ENCODE peak calls at places on chromosome 19, in six cellular contexts. O is ovary, N is stomach, D is right atrium auricular region, L is left ventricle myocardium inferior, Z is MM.1S. C is an unnamed sample.

GRCh38 chr19:6135367-6135766 is at the start of gene ACSBG2:
- DNase-seq in O (no peak), N (no peak), D (no peak), L (no peak), Z (no peak), C (no peak)

GRCh38 chr19:19420570-19421301 is 15.3 kb downstream of the GATAD2A start:
- DNase-seq in O (no peak), N (no peak), D (no peak), L (no peak), Z (no peak), C (no peak)

GRCh38 chr19:34066007-34066656 is 106.2 kb upstream of the LSM14A start:
- DNase-seq in O (no peak), N (no peak), D (no peak), L (no peak), Z (no peak), C (no peak)

GRCh38 chr19:6776999-6777398 is 4.5 kb downstream of the VAV1 start:
- DNase-seq in O (no peak), N (no peak), D (no peak), L (no peak), Z (no peak), C (no peak)

GRCh38 chr19:35295792-35296462 is 4.0 kb downstream of the MAG start:
- DNase-seq in O (no peak), N (no peak), D (no peak), L (no peak), Z (peak), C (no peak)

GRCh38 chr19:9865732-9866627 is 30.9 kb downstream of the PIN1 start:
- DNase-seq in O (no peak), N (no peak), D (no peak), L (no peak), Z (peak), C (no peak)

GRCh38 chr19:1122972-1123363 is 19.2 kb downstream of the GPX4 start:
- DNase-seq in O (peak), N (peak), D (no peak), L (no peak), Z (no peak), C (no peak)

GRCh38 chr19:49978324-49978723 is 17.4 kb upstream of the SIGLEC11 start:
- DNase-seq in O (peak), N (no peak), D (no peak), L (no peak), Z (no peak), C (no peak)

GRCh38 chr19:2978467-2978767 is 1.1 kb downstream of the TLE6 start:
- DNase-seq in O (no peak), N (no peak), D (no peak), L (no peak), Z (no peak), C (no peak)

DNA sequence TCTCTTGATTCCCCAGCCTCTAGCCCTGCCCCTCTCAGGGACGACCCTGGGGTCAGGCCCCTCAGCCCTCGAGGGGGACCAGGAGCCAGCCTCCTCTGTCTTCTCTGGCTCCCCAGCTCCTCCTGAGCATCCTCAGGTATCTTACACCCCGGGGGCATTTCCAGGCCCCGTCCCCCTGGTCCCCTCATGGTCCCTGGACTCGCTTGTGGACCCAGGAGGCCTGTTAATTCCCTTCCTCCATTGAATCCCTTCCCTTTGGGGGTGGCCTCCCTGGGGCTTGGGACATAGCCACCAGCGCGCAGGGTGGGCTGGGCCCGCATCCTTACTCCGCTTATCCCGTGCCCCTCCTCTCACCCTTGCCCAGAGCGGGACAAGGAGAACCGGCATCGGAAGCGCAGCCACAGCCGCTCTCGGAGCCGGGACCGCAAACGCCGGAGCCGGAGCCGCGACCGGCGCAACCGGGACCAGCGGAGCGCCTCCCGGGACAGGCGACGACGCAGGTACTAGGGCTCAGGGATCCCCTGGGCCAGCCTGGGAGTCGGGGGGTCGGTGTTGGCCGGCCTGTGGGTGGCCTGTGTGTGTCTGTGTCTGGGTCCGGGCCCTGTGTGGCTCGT is 4.1 kb downstream of the U2AF2 start:
- DNase-seq in O (peak), N (no peak), D (no peak), L (no peak), Z (no peak), C (no peak)
- H3K4me3 ChIP-seq in O (no peak), N (peak), D (no peak), L (peak), Z (no peak), C (no peak)

GRCh38 chr19:18172331-18173053 is 1.1 kb upstream of the IFI30 start:
- DNase-seq in O (no peak), N (no peak), D (no peak), L (no peak), Z (no peak), C (no peak)

GRCh38 chr19:18173054-18173571 is 500 bp upstream of the IFI30 start:
- DNase-seq in O (peak), N (no peak), D (no peak), L (peak), Z (no peak), C (no peak)

GRCh38 chr19:18174983-18175382 is 1.4 kb downstream of the IFI30 start:
- DNase-seq in O (no peak), N (no peak), D (no peak), L (no peak), Z (no peak), C (no peak)

GRCh38 chr19:18171605-18172327 is 1.8 kb upstream of the IFI30 start:
- DNase-seq in O (no peak), N (no peak), D (no peak), L (no peak), Z (peak), C (no peak)

DNA sequence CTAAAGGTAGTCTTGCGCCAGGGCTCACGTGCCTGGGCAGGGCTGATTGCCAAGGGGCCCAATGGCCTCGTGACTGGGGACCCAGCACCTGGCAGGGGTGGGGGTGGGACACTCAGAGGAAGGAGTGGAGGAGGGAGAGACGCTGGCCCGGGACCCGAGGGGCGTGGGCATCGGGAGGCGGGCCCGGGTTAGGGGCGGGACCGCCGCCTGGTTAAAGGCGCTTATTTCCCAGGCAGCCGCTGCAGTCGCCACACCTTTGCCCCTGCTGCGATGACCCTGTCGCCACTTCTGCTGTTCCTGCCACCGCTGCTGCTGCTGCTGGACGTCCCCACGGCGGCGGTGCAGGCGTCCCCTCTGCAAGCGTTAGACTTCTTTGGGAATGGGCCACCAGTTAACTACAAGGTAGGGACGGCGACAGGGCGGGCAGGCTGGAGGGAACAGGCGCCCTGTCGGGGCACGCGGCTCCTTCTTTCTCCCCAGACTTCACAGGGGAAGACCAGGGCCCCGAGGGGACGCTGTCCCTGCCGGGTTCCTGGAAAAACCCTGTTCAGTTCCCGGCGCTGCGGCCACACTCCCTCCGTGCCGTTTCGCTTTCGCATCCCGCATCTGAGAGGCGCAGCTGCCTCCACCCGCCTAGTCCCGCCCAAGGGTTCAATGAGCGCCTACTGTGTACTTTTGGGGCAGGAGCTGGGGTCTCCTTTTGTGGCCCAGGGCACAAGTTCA is at the start of gene IFI30:
- DNase-seq in O (peak), N (peak), D (no peak), L (peak), Z (peak), C (no peak)
- TF ChIP-seq CTCF in O (no peak), N (no peak), D (no peak), L (no peak), Z (no peak), C (no peak)

GRCh38 chr19:11136400-11137101 is 19.0 kb downstream of the SPC24 start:
- DNase-seq in O (no peak), N (no peak), D (no peak), L (no peak), Z (no peak), C (no peak)
- H3K27ac ChIP-seq in O (peak), N (peak), D (peak), L (peak), Z (no peak), C (peak)

GRCh38 chr19:32613008-32613407 is 32.0 kb downstream of the PDCD5 start:
- DNase-seq in O (no peak), N (no peak), D (no peak), L (no peak), Z (no peak), C (no peak)
- H3K4me3 ChIP-seq in O (no peak), N (no peak), D (no peak), L (no peak), Z (no peak), C (no peak)

GRCh38 chr19:15231256-15231655 is 992 bp downstream of the EPHX3 start:
- DNase-seq in O (no peak), N (no peak), D (no peak), L (no peak), Z (no peak), C (no peak)

GRCh38 chr19:15223649-15224371 is 8.4 kb downstream of the EPHX3 start:
- DNase-seq in O (no peak), N (no peak), D (peak), L (no peak), Z (no peak), C (no peak)

GRCh38 chr19:15227261-15227660 is 5.0 kb downstream of the EPHX3 start:
- DNase-seq in O (no peak), N (no peak), D (no peak), L (no peak), Z (no peak), C (no peak)

GRCh38 chr19:15222738-15223648 is 9.3 kb downstream of the EPHX3 start:
- DNase-seq in O (peak), N (peak), D (peak), L (peak), Z (peak), C (peak)

DNA sequence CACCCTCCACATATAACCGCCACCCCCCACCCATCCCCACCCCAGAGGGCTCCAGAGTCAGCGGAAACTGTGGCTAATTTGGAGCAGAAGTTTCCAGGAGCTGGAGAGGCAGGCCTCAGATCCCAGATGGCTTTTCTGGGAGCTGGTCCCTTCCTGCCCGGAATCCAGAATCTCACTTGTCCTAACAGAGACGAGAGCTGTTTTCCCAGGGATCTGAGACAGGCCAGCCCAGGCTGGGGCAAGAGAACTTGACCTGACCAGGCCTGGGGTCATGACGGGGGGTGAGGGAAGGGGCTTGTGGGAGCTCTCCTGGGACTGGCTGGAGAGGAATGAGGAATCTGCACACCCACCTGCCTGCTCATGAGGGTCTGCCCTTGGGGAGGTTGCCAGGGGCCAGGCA is 6.5 kb downstream of the EPHX3 start:
- DNase-seq in O (no peak), N (no peak), D (no peak), L (no peak), Z (no peak), C (no peak)
- TF ChIP-seq CTCF in O (no peak), N (no peak), D (no peak), L (no peak), Z (no peak), C (no peak)

DNA sequence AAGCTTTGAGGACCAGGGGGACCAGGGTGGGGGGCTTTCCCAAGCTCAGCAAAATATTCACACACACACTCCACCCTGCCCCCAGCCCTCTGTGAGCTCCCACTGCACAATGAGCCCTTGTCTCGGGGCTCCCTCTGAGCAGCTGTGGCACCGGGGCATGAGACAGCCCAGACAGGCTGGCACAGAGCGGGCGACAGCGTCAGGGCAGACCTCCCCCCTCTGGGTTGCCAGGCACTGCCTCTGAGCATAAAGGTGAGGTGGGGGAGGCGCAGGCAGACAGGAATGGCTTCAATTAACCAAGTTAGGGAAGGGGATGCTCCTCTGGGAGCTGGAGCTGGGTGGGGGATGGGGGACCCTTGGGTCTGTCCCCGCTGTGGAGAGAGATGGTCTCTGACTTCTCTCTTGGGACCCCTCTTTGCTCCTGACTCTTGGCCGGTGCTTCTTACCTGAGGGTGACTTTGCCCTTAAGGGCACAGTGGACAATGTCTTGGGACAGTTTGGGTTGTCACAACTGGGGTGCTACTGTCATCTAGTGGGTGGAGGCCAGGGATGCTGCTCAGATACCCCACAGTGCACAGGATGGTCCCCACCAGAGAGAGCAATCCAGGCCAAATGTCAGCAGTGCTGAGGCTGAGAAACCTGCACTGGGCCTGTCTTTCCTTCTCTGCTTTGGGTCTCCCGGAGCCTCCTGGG is 30.3 kb downstream of the LYL1 start:
- DNase-seq in O (no peak), N (no peak), D (no peak), L (no peak), Z (no peak), C (peak)
- H3K27ac ChIP-seq in O (peak), N (peak), D (peak), L (peak), Z (no peak), C (peak)

GRCh38 chr19:40640744-40641143 is 39.6 kb downstream of the LTBP4 start:
- DNase-seq in O (no peak), N (no peak), D (no peak), L (peak), Z (no peak), C (no peak)
- H3K4me3 ChIP-seq in O (no peak), N (no peak), D (no peak), L (no peak), Z (no peak), C (no peak)

GRCh38 chr19:48480476-48481190 is 11.5 kb downstream of the CYTH2 start:
- DNase-seq in O (peak), N (no peak), D (peak), L (peak), Z (no peak), C (peak)
- TF ChIP-seq CTCF in O (no peak), N (no peak), D (peak), L (no peak), Z (no peak), C (no peak)

C was measured in dorsolateral prefrontal cortex.